ENCODE peak calls at places on chromosomes 11 and 22, in four cellular contexts. P is body of pancreas, E is A549, Q is brain microvascular endothelial cell. B is an unnamed sample.

GRCh38 chr22:32355760-32356159 is 1.9 kb upstream of the RFPL3 start:
- DNase-seq in P (no peak), E (no peak), Q (no peak), B (no peak)

GRCh38 chr11:110081462-110082233 is 11.5 kb upstream of the ZC3H12C start:
- DNase-seq in Q (no peak), P (no peak), E (no peak), B (peak)

GRCh38 chr11:111604392-111605009 is 2.3 kb downstream of the SIK2 start:
- DNase-seq in Q (peak), E (peak), P (no peak), B (no peak)

GRCh38 chr11:22787565-22788162 is 41.9 kb downstream of the SVIP start:
- DNase-seq in Q (peak), P (peak), E (peak), B (no peak)

GRCh38 chr22:26588749-26589366 is 1.1 kb downstream of the TPST2 start:
- DNase-seq in E (no peak), P (no peak), Q (no peak), B (no peak)

GRCh38 chr11:12725863-12726666 is 51.8 kb downstream of the TEAD1 start:
- DNase-seq in E (no peak), Q (peak), P (no peak), B (no peak)

GRCh38 chr11:86672007-86672621 is at the start of gene ME3:
- DNase-seq in E (peak), P (peak), Q (no peak), B (no peak)

GRCh38 chr11:71532016-71532610 is 5.0 kb downstream of the KRTAP5-7 start:
- DNase-seq in E (no peak), Q (no peak), P (no peak), B (no peak)

GRCh38 chr22:30336752-30337460 is 10.2 kb upstream of the TBC1D10A start:
- DNase-seq in Q (no peak), E (no peak), P (no peak), B (no peak)

GRCh38 chr11:33775064-33775807 is 916 bp upstream of the FBXO3 start:
- DNase-seq in E (no peak), P (no peak), Q (no peak), B (no peak)

GRCh38 chr11:117639601-117640000 is 157.4 kb downstream of the DSCAML1 start:
- DNase-seq in Q (no peak), E (no peak), P (no peak), B (no peak)

GRCh38 chr22:33108037-33108436 is 49.9 kb upstream of the SYN3 start:
- DNase-seq in Q (no peak), P (no peak), E (no peak), B (no peak)

GRCh38 chr22:24994070-24994763 is 41.7 kb downstream of the KIAA1671 start:
- DNase-seq in Q (no peak), E (no peak), P (no peak), B (peak)

GRCh38 chr11:61021661-61022212 is 50.3 kb downstream of the CD6 start:
- DNase-seq in Q (no peak), P (peak), E (no peak), B (no peak)

GRCh38 chr11:88231894-88232482 is 56.7 kb upstream of the RAB38 start:
- DNase-seq in E (peak), Q (peak), P (peak), B (no peak)

GRCh38 chr11:1531961-1532586 is 40.0 kb downstream of the DUSP8 start:
- DNase-seq in P (no peak), Q (no peak), E (no peak), B (peak)

GRCh38 chr11:129960216-129961214 is 42.1 kb downstream of the PRDM10 start:
- DNase-seq in E (peak), P (no peak), Q (peak), B (peak)

GRCh38 chr11:7484645-7485044 is 661 bp upstream of the OLFML1 start:
- DNase-seq in P (no peak), Q (no peak), E (no peak), B (no peak)

GRCh38 chr11:61777234-61778090 is 14.9 kb downstream of the TMEM258 start:
- DNase-seq in Q (no peak), E (no peak), P (peak), B (no peak)

GRCh38 chr11:38176812-38177322 is 1578.8 kb upstream of the RAG2 start:
- DNase-seq in Q (no peak), P (no peak), E (no peak), B (no peak)

GRCh38 chr11:117706322-117706814 is 90.6 kb downstream of the DSCAML1 start:
- DNase-seq in Q (no peak), P (no peak), E (no peak), B (no peak)

GRCh38 chr11:130325691-130326090 is 11.0 kb upstream of the ZBTB44 start:
- DNase-seq in P (no peak), E (no peak), Q (no peak), B (no peak)

GRCh38 chr11:31500560-31500959 is 8.9 kb downstream of the IMMP1L start:
- DNase-seq in E (no peak), P (no peak), Q (no peak), B (no peak)

GRCh38 chr22:47944941-47945340 is 1182.5 kb downstream of the TBC1D22A start:
- DNase-seq in Q (no peak), P (no peak), E (no peak), B (no peak)

GRCh38 chr11:5624489-5625278 is at the start of gene TRIM34:
- DNase-seq in P (peak), E (peak), Q (peak), B (peak)

GRCh38 chr11:28146123-28146751 is 38.0 kb downstream of the METTL15 start:
- DNase-seq in P (peak), E (peak), Q (peak), B (peak)

GRCh38 chr11:69303427-69303826 is 9.5 kb downstream of the MYEOV start:
- DNase-seq in Q (no peak), E (no peak), P (no peak), B (no peak)

GRCh38 chr11:69302447-69302846 is 8.5 kb downstream of the MYEOV start:
- DNase-seq in P (no peak), Q (no peak), E (no peak), B (no peak)

GRCh38 chr11:69301033-69301490 is 7.1 kb downstream of the MYEOV start:
- DNase-seq in P (no peak), E (no peak), Q (no peak), B (no peak)

GRCh38 chr11:69300124-69301032 is 6.4 kb downstream of the MYEOV start:
- DNase-seq in Q (peak), P (no peak), E (no peak), B (no peak)

GRCh38 chr11:69301491-69302401 is 7.8 kb downstream of the MYEOV start:
- DNase-seq in Q (peak), P (peak), E (peak), B (no peak)
- H3K27ac ChIP-seq in Q (peak), P (peak), E (peak), B (peak)

DNA sequence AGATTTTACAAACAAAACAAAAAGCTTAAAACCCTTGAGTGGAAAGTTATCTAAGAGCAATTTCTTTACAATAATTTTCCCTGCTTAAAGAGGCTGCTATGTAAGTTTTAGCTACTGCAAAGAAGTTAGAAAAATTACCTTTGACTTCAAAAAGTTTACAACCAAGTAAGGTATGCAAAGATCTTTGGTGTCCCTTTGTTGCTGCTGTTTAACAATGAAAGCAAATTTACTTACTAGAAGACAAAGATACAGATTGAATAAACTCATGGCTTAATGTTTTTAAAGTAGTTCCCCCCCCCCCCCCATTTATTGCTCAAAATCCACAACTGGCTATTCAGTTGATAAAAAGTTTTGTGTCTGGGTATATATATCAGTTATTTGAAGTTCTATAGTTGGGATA is 26.0 kb downstream of the TMEM123 start:
- DNase-seq in P (no peak), E (no peak), Q (no peak), B (no peak)
- H3K27ac ChIP-seq in P (no peak), E (no peak), Q (no peak), B (no peak)

DNA sequence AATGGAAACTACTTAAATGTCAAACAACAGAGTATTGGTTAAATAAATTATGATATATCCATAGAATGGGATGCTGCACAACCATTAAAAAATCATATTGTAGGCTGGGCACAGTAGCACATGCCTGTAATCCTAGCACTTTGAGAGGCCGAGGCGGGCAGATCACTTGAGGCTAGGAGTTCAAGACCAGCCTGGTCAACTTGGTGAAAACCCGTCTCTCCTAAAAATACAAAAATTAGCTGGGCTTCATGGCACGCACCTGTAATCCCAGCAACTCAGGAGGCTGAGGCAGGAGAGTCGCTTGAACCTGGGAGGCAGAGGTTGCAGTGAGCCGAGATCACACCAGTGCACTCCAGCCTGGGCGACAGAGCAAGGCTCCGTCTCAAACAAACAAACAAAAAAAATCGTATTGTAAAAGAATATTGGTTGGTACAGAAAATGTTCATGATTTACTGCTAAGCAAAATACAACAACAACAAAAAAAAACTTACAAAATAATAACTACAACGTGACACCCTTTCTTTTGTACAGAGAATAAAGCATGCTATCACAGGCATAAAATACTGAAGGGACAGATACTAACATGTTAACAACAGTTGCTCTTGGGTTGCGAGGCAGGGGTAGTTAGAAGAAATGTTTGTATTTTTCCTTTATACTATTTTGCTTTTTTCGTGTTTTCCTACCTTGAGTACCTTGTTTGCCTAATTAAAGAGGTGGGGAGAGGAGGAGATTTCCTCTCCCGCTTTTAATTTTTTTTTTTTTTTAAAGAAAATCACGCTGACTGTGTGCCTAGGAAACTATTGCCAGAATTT is 21.3 kb upstream of the RRAS2 start:
- DNase-seq in P (no peak), Q (no peak), E (no peak), B (no peak)
- H3K27ac ChIP-seq in P (peak), Q (no peak), E (peak), B (peak)

GRCh38 chr11:44634401-44635281 is 69.2 kb downstream of the CD82 start:
- DNase-seq in E (peak), P (peak), Q (peak), B (no peak)
- H3K27ac ChIP-seq in E (peak), P (no peak), Q (no peak), B (no peak)

DNA sequence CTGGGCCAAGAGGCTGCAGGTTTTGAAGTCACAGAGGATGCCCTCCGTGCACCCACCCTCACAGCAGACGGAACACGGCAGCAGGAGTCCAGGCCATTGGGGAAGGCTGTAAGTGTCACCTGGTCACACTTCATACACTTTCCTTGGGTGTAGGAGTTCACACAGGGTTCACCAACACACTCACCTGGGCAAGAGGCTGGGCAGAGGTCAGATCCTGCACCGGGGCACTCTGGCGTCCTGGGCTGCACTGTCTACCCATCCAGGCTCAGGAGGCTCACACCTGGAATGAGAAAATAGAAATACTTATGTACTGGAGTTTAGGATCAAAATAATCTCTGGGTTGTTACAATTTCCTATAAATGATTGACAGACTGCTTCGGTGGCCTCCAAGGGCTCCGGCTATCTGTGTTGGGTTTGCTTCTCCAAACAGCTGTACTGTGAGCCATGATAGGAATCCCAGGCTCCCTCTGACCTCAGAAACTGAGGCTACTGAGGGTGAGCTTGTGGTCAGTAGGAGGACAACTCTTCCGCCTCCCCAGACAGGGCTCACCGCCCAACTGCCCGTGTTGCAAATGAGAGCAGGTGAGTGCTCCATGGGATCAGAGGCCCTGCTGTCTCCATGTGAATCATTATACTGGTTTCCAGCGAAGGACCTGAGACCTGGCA is 20.1 kb upstream of the CARS1 start:
- DNase-seq in Q (no peak), E (no peak), P (no peak), B (no peak)
- H3K27ac ChIP-seq in Q (no peak), E (no peak), P (no peak), B (no peak)

GRCh38 chr22:44338906-44339305 is 26.2 kb upstream of the SHISAL1 start:
- DNase-seq in P (no peak), Q (no peak), E (no peak), B (no peak)

GRCh38 chr22:44340271-44341239 is 27.8 kb upstream of the SHISAL1 start:
- DNase-seq in E (no peak), Q (no peak), P (no peak), B (no peak)

GRCh38 chr22:44342347-44342956 is 29.7 kb upstream of the SHISAL1 start:
- DNase-seq in E (no peak), P (no peak), Q (no peak), B (no peak)

GRCh38 chr22:44344407-44344806 is 31.7 kb upstream of the SHISAL1 start:
- DNase-seq in P (no peak), Q (no peak), E (no peak), B (no peak)

GRCh38 chr22:44341431-44342346 is 28.9 kb upstream of the SHISAL1 start:
- DNase-seq in P (no peak), E (no peak), Q (no peak), B (no peak)
- H3K27ac ChIP-seq in P (no peak), E (peak), Q (no peak), B (no peak)

B was measured in epithelial cell of prostate.